ENCODE peak calls at places on chromosome 11, in seven cellular contexts. A, X, D, W, N, Q and S are unnamed samples.

GRCh38 chr11:118180300-118180703 is 3.9 kb upstream of the SCN2B start:
- DNase-seq in N (peak), A (peak), D (no peak), Q (peak), W (peak), X (peak), S (no peak)

GRCh38 chr11:73982595-73982989 is at the start of gene UCP2:
- DNase-seq in X (peak), N (peak), A (peak), Q (peak), D (no peak), W (peak), S (no peak)

GRCh38 chr11:83070878-83071640 is 638 bp downstream of the RAB30 start:
- DNase-seq in D (peak), A (no peak), N (peak), X (peak), W (peak), Q (peak), S (no peak)

GRCh38 chr11:129969973-129970372 is 32.7 kb downstream of the PRDM10 start:
- DNase-seq in D (no peak), N (no peak), Q (no peak), W (no peak), X (no peak), A (no peak), S (no peak)

GRCh38 chr11:96293583-96293982 is 49.4 kb downstream of the MAML2 start:
- DNase-seq in X (no peak), N (peak), D (peak), W (no peak), A (no peak), Q (peak), S (no peak)

GRCh38 chr11:115585361-115586024 is 81.3 kb upstream of the CADM1 start:
- DNase-seq in A (no peak), N (no peak), Q (no peak), D (no peak), W (no peak), X (no peak), S (no peak)

GRCh38 chr11:38089728-38090127 is 1491.7 kb upstream of the RAG2 start:
- DNase-seq in D (no peak), N (peak), Q (peak), X (no peak), A (peak), W (no peak), S (no peak)

GRCh38 chr11:102341844-102342318 is 5.1 kb upstream of the BIRC2 start:
- DNase-seq in A (peak), D (peak), W (peak), X (peak), N (peak), Q (peak), S (peak)

GRCh38 chr11:27406498-27407354 is 43.7 kb upstream of the CCDC34 start:
- DNase-seq in D (no peak), X (no peak), A (no peak), W (no peak), N (peak), Q (peak), S (no peak)

GRCh38 chr11:109040303-109040702 is 375.4 kb downstream of the DDX10 start:
- DNase-seq in N (no peak), Q (no peak), X (no peak), W (no peak), D (no peak), A (no peak), S (no peak)

GRCh38 chr11:44409558-44410236 is 99.8 kb upstream of the ALX4 start:
- DNase-seq in A (no peak), N (no peak), W (no peak), D (no peak), X (no peak), Q (no peak), S (no peak)

GRCh38 chr11:106276126-106276525 is 198.7 kb downstream of the AASDHPPT start:
- DNase-seq in A (peak), D (peak), N (peak), W (no peak), Q (no peak), X (no peak), S (no peak)

GRCh38 chr11:118618115-118618990 is 10.9 kb downstream of the PHLDB1 start:
- DNase-seq in X (peak), Q (peak), A (peak), D (peak), N (peak), W (no peak), S (no peak)

GRCh38 chr11:90630176-90630575 is 407.3 kb upstream of the CHORDC1 start:
- DNase-seq in N (no peak), X (no peak), D (no peak), W (no peak), Q (no peak), A (peak), S (no peak)

GRCh38 chr11:22343411-22344032 is 5.3 kb downstream of the SLC17A6 start:
- DNase-seq in X (no peak), D (no peak), A (no peak), Q (no peak), W (peak), N (no peak), S (no peak)

GRCh38 chr11:63855975-63856374 is 17.1 kb downstream of the MARK2 start:
- DNase-seq in N (no peak), A (no peak), Q (no peak), W (no peak), D (no peak), X (no peak), S (no peak)

GRCh38 chr11:61791737-61792309 is 576 bp downstream of the TMEM258 start:
- DNase-seq in Q (peak), N (peak), W (peak), D (peak), A (peak), X (peak), S (peak)

GRCh38 chr11:59918987-59919589 is 19.1 kb upstream of the OOSP1 start:
- DNase-seq in Q (peak), N (peak), X (peak), A (peak), D (peak), W (peak), S (peak)

GRCh38 chr11:66476841-66477251 is 3.4 kb upstream of the DPP3 start:
- DNase-seq in D (no peak), W (no peak), A (no peak), Q (no peak), X (no peak), N (no peak), S (no peak)

GRCh38 chr11:26287067-26287518 is 44.8 kb upstream of the ANO3 start:
- DNase-seq in Q (no peak), X (no peak), A (peak), D (peak), N (no peak), W (no peak), S (no peak)

GRCh38 chr11:26283852-26284421 is 48.0 kb upstream of the ANO3 start:
- DNase-seq in Q (no peak), X (no peak), D (peak), N (no peak), A (no peak), W (no peak), S (no peak)

GRCh38 chr11:26285593-26285992 is 46.3 kb upstream of the ANO3 start:
- DNase-seq in X (no peak), N (no peak), A (no peak), W (no peak), Q (no peak), D (no peak), S (no peak)

GRCh38 chr11:26286472-26287066 is 45.4 kb upstream of the ANO3 start:
- DNase-seq in Q (peak), W (peak), N (peak), A (peak), X (no peak), D (peak), S (no peak)
- TF ChIP-seq CTCF in Q (peak), W (no peak), N (peak), A (peak), X (no peak), D (peak), S (peak)

GRCh38 chr11:114058026-114058706 is 1.3 kb upstream of the ZBTB16 start:
- DNase-seq in D (peak), N (peak), Q (peak), W (peak), A (peak), X (no peak), S (no peak)

GRCh38 chr11:114057605-114058004 is 1.9 kb upstream of the ZBTB16 start:
- DNase-seq in A (no peak), N (no peak), W (no peak), Q (no peak), D (no peak), X (no peak), S (no peak)

GRCh38 chr11:114059278-114059983 is at the start of gene ZBTB16:
- DNase-seq in X (peak), N (peak), A (peak), D (peak), W (peak), Q (peak), S (peak)

GRCh38 chr11:114059984-114060401 is 482 bp downstream of the ZBTB16 start:
- DNase-seq in X (no peak), Q (peak), A (peak), W (peak), D (peak), N (peak), S (no peak)

GRCh38 chr11:114058871-114059277 is 637 bp upstream of the ZBTB16 start:
- DNase-seq in D (peak), X (no peak), N (no peak), A (no peak), W (peak), Q (no peak), S (no peak)
- H3K4me3 ChIP-seq in D (peak), X (peak), N (peak), A (peak), W (no peak), Q (peak), S (peak)

GRCh38 chr11:119882316-119882715 is 153.3 kb upstream of the NECTIN1 start:
- DNase-seq in X (no peak), W (no peak), D (no peak), N (no peak), Q (no peak), A (no peak), S (no peak)
- TF ChIP-seq CTCF in X (no peak), W (no peak), D (no peak), N (no peak), Q (no peak), A (no peak), S (no peak)

DNA sequence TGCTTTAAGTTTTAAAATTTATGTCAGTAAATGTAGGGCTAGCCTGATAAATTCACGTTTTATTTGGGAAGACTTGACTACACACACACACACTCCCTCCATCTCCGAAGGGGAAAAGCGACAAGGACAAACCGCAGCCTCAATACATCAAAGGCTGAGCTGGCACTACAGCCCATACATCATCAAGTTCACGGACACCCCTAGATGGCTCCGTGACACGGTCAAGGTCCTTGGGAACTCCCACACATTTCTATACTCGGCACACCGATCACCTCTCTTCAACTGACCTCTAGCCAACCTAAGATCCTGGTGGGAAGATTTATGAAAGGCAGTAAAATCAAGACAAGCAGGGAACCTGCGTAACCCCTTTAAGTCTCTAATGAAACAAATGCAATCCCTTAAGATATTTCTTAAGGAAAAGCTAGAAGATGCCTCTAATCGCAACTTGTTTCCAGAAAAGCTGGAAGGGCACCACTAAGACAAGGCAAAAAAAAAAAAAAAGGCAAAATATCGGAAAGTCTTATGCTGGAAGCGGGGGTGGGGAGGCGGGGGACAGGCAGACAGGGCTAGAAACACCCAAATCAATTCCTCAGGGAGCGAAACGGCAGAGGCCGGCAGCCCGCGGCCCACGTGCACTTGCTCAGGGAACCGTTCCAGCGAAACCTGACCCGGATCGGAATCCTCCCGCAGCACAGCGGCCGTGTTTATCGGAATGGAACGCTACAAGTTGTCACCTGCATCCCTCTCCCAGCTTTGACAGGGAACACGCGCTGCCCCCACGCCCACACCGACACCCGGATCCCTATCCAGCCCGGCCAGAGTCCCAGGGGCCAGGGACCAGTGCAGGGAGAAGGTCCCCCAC is 1.5 kb downstream of the ARHGAP20 start:
- DNase-seq in N (peak), D (peak), Q (peak), W (peak), X (peak), A (peak), S (no peak)
- H3K4me3 ChIP-seq in N (peak), D (peak), Q (peak), W (no peak), X (peak), A (no peak), S (peak)

DNA sequence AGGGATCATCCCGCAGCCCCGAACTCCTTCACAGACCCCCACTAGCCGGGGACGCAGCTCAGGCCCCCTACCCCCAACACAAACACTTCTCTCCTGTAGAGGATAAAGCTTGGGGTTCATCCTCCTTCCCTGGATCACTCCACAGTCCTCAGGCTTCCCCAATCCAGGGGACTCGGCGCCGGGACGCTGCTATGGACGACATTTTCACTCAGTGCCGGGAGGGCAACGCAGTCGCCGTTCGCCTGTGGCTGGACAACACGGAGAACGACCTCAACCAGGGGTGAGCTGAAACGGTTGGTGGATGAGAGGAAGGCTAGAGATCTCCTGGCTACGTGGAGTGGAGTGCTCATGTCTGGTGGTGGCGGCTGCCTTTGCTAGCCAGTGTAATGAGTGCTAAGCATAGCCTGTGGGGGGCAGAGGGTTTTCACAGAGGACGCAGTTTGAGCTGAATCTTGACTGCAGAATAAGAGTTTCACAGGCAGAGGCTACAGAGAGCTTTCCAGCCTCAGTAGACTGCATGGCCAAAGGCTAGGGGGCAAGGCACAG is 580 bp downstream of the ILK start:
- DNase-seq in N (peak), W (peak), X (peak), Q (peak), D (peak), A (peak), S (peak)
- TF ChIP-seq CTCF in N (peak), W (peak), X (peak), Q (peak), D (peak), A (peak), S (peak)

DNA sequence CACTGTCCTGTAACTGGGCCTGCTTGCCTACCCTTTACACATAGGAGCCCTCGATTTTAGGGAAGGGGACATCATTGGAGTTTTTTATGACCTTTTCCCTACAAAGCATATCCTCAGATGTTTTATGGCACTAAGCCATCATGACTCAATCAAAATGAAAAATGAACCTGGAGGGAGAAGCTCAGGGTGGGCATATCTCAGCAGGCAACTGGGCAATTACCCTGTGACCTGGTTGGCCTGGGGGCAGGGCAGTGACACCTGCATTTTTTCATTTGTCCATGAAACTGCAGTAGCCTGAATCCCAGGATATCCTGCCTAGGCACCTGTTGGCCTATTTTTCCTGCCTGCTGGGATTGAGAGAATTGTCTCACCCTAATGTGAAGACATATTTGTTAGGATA is 45.2 kb upstream of the BLID start:
- DNase-seq in A (no peak), W (no peak), N (no peak), X (no peak), Q (no peak), D (no peak), S (no peak)
- H3K4me3 ChIP-seq in A (no peak), W (no peak), N (no peak), X (no peak), Q (no peak), D (no peak), S (no peak)

GRCh38 chr11:80388536-80388935 is 947.7 kb upstream of the TENM4 start:
- DNase-seq in D (no peak), W (no peak), N (no peak), A (no peak), X (no peak), Q (no peak), S (no peak)
- TF ChIP-seq CTCF in D (no peak), W (no peak), N (no peak), A (no peak), X (no peak), Q (no peak), S (no peak)